ENCODE peak calls at places on chromosomes 5 and 9, in nine cellular contexts. One of them, this sample, is unnamed.

GRCh38 chr5:123000731-123001130 is 35.8 kb downstream of the PPIC start:
- DNase-seq in uterus: no peak
- DNase-seq in PC-3: no peak
- DNase-seq in HCT116: no peak
- DNase-seq in pancreas: no peak
- DNase-seq in ovary: no peak
- DNase-seq in psoas muscle: no peak
- DNase-seq in mucosa of descending colon: peak; percentile 16
- DNase-seq in GM23338: no peak
- DNase-seq in this sample: no peak

GRCh38 chr9:117707561-117707960 is 3.4 kb downstream of the TLR4 start:
- DNase-seq in uterus: no peak
- DNase-seq in PC-3: no peak
- DNase-seq in HCT116: no peak
- DNase-seq in pancreas: no peak
- DNase-seq in ovary: no peak
- DNase-seq in psoas muscle: no peak
- DNase-seq in mucosa of descending colon: no peak
- DNase-seq in GM23338: no peak
- DNase-seq in this sample: no peak

GRCh38 chr5:150116667-150117395 is 30.5 kb upstream of the CSF1R start:
- DNase-seq in uterus: peak; percentile 13
- DNase-seq in PC-3: peak; percentile 48
- DNase-seq in HCT116: no peak
- DNase-seq in pancreas: no peak
- DNase-seq in ovary: no peak
- DNase-seq in psoas muscle: no peak
- DNase-seq in mucosa of descending colon: peak; percentile 7
- DNase-seq in GM23338: no peak
- DNase-seq in this sample: no peak

GRCh38 chr5:2615917-2616316 is 135.6 kb downstream of the IRX2 start:
- DNase-seq in uterus: no peak
- DNase-seq in PC-3: no peak
- DNase-seq in HCT116: no peak
- DNase-seq in pancreas: no peak
- DNase-seq in ovary: no peak
- DNase-seq in psoas muscle: no peak
- DNase-seq in mucosa of descending colon: no peak
- DNase-seq in GM23338: no peak
- DNase-seq in this sample: no peak

GRCh38 chr9:80305136-80305535 is 733.4 kb downstream of the TLE4 start:
- DNase-seq in uterus: no peak
- DNase-seq in PC-3: no peak
- DNase-seq in HCT116: no peak
- DNase-seq in pancreas: no peak
- DNase-seq in ovary: no peak
- DNase-seq in psoas muscle: no peak
- DNase-seq in mucosa of descending colon: no peak
- DNase-seq in GM23338: no peak
- DNase-seq in this sample: no peak

GRCh38 chr9:37172511-37172910 is 52.1 kb downstream of the ZCCHC7 start:
- DNase-seq in uterus: no peak
- DNase-seq in PC-3: no peak
- DNase-seq in HCT116: no peak
- DNase-seq in pancreas: no peak
- DNase-seq in ovary: no peak
- DNase-seq in psoas muscle: no peak
- DNase-seq in mucosa of descending colon: no peak
- DNase-seq in GM23338: no peak
- DNase-seq in this sample: no peak

GRCh38 chr9:130982636-130983282 is 26.2 kb upstream of the LAMC3 start:
- DNase-seq in uterus: no peak
- DNase-seq in PC-3: no peak
- DNase-seq in HCT116: no peak
- DNase-seq in pancreas: no peak
- DNase-seq in ovary: no peak
- DNase-seq in psoas muscle: no peak
- DNase-seq in mucosa of descending colon: no peak
- DNase-seq in GM23338: no peak
- DNase-seq in this sample: no peak

GRCh38 chr9:87898151-87898550 is 15.5 kb downstream of the SPATA31E1 start:
- DNase-seq in uterus: no peak
- DNase-seq in PC-3: peak; percentile 40
- DNase-seq in HCT116: no peak
- DNase-seq in pancreas: no peak
- DNase-seq in ovary: no peak
- DNase-seq in psoas muscle: no peak
- DNase-seq in mucosa of descending colon: no peak
- DNase-seq in GM23338: no peak
- DNase-seq in this sample: no peak

GRCh38 chr5:127995556-127995955 is 88.0 kb upstream of the SLC12A2 start:
- DNase-seq in uterus: no peak
- DNase-seq in PC-3: no peak
- DNase-seq in HCT116: no peak
- DNase-seq in pancreas: no peak
- DNase-seq in ovary: no peak
- DNase-seq in psoas muscle: no peak
- DNase-seq in mucosa of descending colon: no peak
- DNase-seq in GM23338: no peak
- DNase-seq in this sample: no peak

GRCh38 chr5:131926168-131926567 is 19.3 kb downstream of the MEIKIN start:
- DNase-seq in uterus: no peak
- DNase-seq in PC-3: no peak
- DNase-seq in HCT116: no peak
- DNase-seq in pancreas: no peak
- DNase-seq in ovary: no peak
- DNase-seq in psoas muscle: no peak
- DNase-seq in mucosa of descending colon: no peak
- DNase-seq in GM23338: no peak
- DNase-seq in this sample: no peak

GRCh38 chr5:149940941-149941644 is 3.5 kb downstream of the PDE6A start:
- DNase-seq in uterus: no peak
- DNase-seq in PC-3: peak; percentile 56
- DNase-seq in HCT116: no peak
- DNase-seq in pancreas: no peak
- DNase-seq in ovary: no peak
- DNase-seq in psoas muscle: no peak
- DNase-seq in mucosa of descending colon: no peak
- DNase-seq in GM23338: no peak
- DNase-seq in this sample: no peak

DNA sequence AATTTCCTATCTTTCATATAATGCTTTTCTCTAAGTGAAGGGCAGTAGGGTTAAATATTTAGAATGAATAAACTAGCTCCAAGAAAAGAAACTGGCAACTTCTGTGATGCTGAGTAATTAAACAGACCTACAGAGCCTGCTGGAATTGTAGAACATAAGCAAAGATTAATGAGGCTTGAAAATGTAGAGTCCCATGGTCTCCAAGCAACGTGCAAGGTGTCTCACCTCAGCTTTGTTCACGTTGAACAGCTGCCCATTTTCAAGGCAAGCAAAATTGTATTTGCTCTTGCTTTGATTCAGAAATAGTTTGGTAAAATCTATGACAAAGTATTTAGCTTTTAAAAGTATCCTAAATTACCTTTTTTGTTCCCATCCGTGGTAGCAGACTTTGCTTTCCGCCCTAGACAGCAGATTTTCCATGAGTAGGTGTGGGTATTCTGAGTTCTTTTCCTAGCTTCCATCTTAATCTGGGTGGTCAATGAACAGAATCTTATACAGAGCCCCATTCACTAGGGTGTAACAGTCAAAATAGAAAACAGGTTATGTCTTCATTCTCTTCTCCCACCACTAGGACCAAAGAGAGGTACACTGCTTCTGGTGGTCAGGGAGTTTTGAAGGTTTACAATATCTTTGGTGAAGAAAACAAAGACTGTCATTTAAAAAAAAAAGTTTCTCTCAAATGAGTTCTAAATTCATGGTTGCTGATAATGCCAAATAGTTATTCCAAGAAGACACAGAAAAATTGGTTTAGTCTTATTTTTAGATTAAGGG is 52.1 kb upstream of the TYRP1 start:
- DNase-seq in uterus: no peak
- DNase-seq in PC-3: no peak
- DNase-seq in HCT116: no peak
- DNase-seq in pancreas: no peak
- DNase-seq in ovary: no peak
- DNase-seq in psoas muscle: no peak
- DNase-seq in mucosa of descending colon: no peak
- DNase-seq in GM23338: no peak
- DNase-seq in this sample: no peak
- TF ChIP-seq CTCF in uterus: no peak
- TF ChIP-seq CTCF in PC-3: no peak
- TF ChIP-seq CTCF in HCT116: no peak
- TF ChIP-seq CTCF in pancreas: no peak
- TF ChIP-seq CTCF in ovary: no peak
- TF ChIP-seq CTCF in psoas muscle: no peak
- TF ChIP-seq CTCF in mucosa of descending colon: no peak
- TF ChIP-seq CTCF in GM23338: peak; percentile 16
- TF ChIP-seq CTCF in this sample: no peak

DNA sequence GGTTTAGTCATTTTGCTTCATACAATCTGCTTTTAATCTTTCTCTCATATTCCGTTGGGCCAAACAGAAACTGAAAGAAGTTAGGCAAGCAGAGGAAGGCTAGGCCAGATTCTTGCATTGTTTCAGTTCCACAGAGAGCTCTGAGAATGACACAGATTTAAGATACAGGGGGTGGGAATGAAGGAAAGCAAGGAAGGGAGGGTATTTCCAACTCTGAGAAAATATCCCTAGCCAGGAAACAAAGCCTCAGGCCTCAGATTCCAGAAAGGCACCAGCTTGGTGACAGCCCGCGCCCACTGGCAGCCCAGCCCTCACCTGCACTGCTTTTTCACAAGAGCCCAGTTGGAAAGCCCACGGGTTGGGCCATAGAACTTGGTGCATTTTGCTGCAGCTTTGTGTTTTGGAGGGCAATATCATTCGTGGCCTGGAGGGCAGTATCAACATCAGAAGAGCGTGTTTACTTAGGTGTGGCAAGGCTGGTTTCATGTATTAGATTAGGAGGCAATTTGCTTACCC is 63.5 kb downstream of the ENC1 start:
- DNase-seq in uterus: no peak
- DNase-seq in PC-3: no peak
- DNase-seq in HCT116: no peak
- DNase-seq in pancreas: no peak
- DNase-seq in ovary: no peak
- DNase-seq in psoas muscle: no peak
- DNase-seq in mucosa of descending colon: peak; percentile 35
- DNase-seq in GM23338: no peak
- DNase-seq in this sample: peak; percentile 55
- H3K4me3 ChIP-seq in uterus: no peak overlapping the region
- H3K4me3 ChIP-seq in PC-3: no peak overlapping the region
- H3K4me3 ChIP-seq in HCT116: no peak overlapping the region
- H3K4me3 ChIP-seq in pancreas: no peak overlapping the region
- H3K4me3 ChIP-seq in ovary: no peak overlapping the region
- H3K4me3 ChIP-seq in psoas muscle: no peak overlapping the region
- H3K4me3 ChIP-seq in mucosa of descending colon: no peak overlapping the region
- H3K4me3 ChIP-seq in GM23338: no peak overlapping the region
- H3K4me3 ChIP-seq in this sample: no peak overlapping the region

GRCh38 chr5:72197393-72197792 is 90.1 kb downstream of the MAP1B start:
- DNase-seq in uterus: no peak
- DNase-seq in PC-3: no peak
- DNase-seq in HCT116: no peak
- DNase-seq in pancreas: no peak
- DNase-seq in ovary: no peak
- DNase-seq in psoas muscle: no peak
- DNase-seq in mucosa of descending colon: no peak
- DNase-seq in GM23338: no peak
- DNase-seq in this sample: no peak
- TF ChIP-seq CTCF in uterus: no peak
- TF ChIP-seq CTCF in PC-3: no peak
- TF ChIP-seq CTCF in HCT116: no peak
- TF ChIP-seq CTCF in pancreas: no peak
- TF ChIP-seq CTCF in ovary: no peak
- TF ChIP-seq CTCF in psoas muscle: no peak
- TF ChIP-seq CTCF in mucosa of descending colon: no peak
- TF ChIP-seq CTCF in GM23338: no peak
- TF ChIP-seq CTCF in this sample: no peak

GRCh38 chr5:93606384-93606752 is 23.3 kb downstream of the NR2F1 start:
- DNase-seq in uterus: no peak
- DNase-seq in PC-3: no peak
- DNase-seq in HCT116: no peak
- DNase-seq in pancreas: no peak
- DNase-seq in ovary: no peak
- DNase-seq in psoas muscle: no peak
- DNase-seq in mucosa of descending colon: no peak
- DNase-seq in GM23338: no peak
- DNase-seq in this sample: no peak

GRCh38 chr5:93610581-93611167 is 27.7 kb downstream of the NR2F1 start:
- DNase-seq in uterus: no peak
- DNase-seq in PC-3: no peak
- DNase-seq in HCT116: no peak
- DNase-seq in pancreas: no peak
- DNase-seq in ovary: no peak
- DNase-seq in psoas muscle: no peak
- DNase-seq in mucosa of descending colon: no peak
- DNase-seq in GM23338: peak; percentile 60
- DNase-seq in this sample: no peak

GRCh38 chr5:93604119-93604963 is 21.3 kb downstream of the NR2F1 start:
- DNase-seq in uterus: no peak
- DNase-seq in PC-3: no peak
- DNase-seq in HCT116: no peak
- DNase-seq in pancreas: no peak
- DNase-seq in ovary: peak; percentile 50
- DNase-seq in psoas muscle: peak; percentile 53
- DNase-seq in mucosa of descending colon: no peak
- DNase-seq in GM23338: peak; percentile 69
- DNase-seq in this sample: no peak

GRCh38 chr5:93609756-93610155 is 26.7 kb downstream of the NR2F1 start:
- DNase-seq in uterus: no peak
- DNase-seq in PC-3: no peak
- DNase-seq in HCT116: no peak
- DNase-seq in pancreas: no peak
- DNase-seq in ovary: no peak
- DNase-seq in psoas muscle: no peak
- DNase-seq in mucosa of descending colon: no peak
- DNase-seq in GM23338: peak; percentile 6
- DNase-seq in this sample: no peak

DNA sequence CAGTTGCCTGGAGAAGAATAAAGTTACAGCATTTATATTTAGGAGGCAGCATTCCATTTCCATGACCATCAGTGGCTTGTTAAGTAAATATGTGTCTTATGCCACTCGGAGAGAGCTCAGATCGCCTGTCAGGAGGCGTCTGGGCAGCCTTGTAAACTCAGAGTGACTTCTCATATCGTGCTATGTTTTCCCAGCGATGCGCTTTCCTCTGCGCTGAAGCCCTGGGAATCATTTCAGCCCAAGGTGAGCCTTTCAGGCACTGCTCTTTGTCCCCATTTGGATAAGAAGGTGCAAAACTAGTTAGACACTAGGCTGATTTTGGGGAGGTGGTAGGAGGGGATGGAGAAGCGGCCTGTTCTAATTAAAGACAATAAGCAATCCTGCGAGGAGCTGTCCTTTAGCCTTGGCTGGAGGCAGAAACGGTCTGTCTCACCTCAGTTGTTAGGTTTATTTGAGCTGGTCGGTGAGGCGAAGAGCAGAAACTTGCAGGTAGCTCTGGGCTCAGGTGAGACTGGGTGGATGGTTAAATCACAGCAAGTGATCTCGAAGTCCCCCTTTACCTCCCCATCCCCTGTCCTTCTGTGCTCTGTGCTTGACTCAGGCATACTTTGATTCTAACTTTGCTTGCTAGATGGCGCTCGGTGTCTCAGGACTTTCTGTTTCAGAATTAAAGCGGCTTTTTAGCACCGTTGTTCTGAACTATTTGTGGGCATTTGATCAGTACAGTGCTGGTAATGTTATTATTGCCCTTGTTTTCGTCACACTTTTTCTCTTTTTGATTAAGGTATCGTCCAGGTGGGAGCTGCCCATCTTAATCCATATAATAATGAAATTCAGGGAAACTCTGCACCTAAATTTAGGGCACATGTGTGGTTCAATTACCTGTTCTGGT is 24.6 kb downstream of the NR2F1 start:
- DNase-seq in uterus: no peak
- DNase-seq in PC-3: peak; percentile 94
- DNase-seq in HCT116: no peak
- DNase-seq in pancreas: no peak
- DNase-seq in ovary: no peak
- DNase-seq in psoas muscle: no peak
- DNase-seq in mucosa of descending colon: peak; percentile 69
- DNase-seq in GM23338: peak; percentile 94
- DNase-seq in this sample: no peak
- H3K4me3 ChIP-seq in uterus: no peak overlapping the region
- H3K4me3 ChIP-seq in PC-3: peak overlapping the region; percentile 70
- H3K4me3 ChIP-seq in HCT116: no peak overlapping the region
- H3K4me3 ChIP-seq in pancreas: no peak overlapping the region
- H3K4me3 ChIP-seq in ovary: no peak overlapping the region
- H3K4me3 ChIP-seq in psoas muscle: peak overlapping the region; percentile 37
- H3K4me3 ChIP-seq in mucosa of descending colon: no peak overlapping the region
- H3K4me3 ChIP-seq in GM23338: peak overlapping the region; percentile 41
- H3K4me3 ChIP-seq in this sample: no peak overlapping the region